ENCODE peak calls at places on chromosomes 11 and 22, in four cellular contexts. Z, Y, O and J are unnamed samples.

GRCh38 chr11:126348806-126349582 is 6.5 kb upstream of the ST3GAL4 start:
- DNase-seq in Y (no peak), Z (no peak), O (no peak), J (no peak)

GRCh38 chr11:74434528-74434927 is 32.8 kb downstream of the KCNE3 start:
- DNase-seq in O (no peak), Y (no peak), Z (no peak), J (no peak)

GRCh38 chr11:67054851-67055523 is 1.7 kb upstream of the RHOD start:
- DNase-seq in Y (no peak), Z (no peak), O (no peak), J (no peak)

GRCh38 chr22:39241632-39242388 is 3.0 kb downstream of the PDGFB start:
- DNase-seq in O (no peak), Y (no peak), Z (no peak), J (no peak)

GRCh38 chr11:17036666-17037658 is 22.7 kb upstream of the PLEKHA7 start:
- DNase-seq in O (no peak), Y (no peak), Z (no peak), J (no peak)

GRCh38 chr11:1642288-1643145 is 12.9 kb downstream of the KRTAP5-5 start:
- DNase-seq in Y (peak; percentile 42), Z (no peak), O (no peak), J (no peak)

GRCh38 chr11:2206291-2206690 is 34.7 kb upstream of the TH start:
- DNase-seq in O (no peak), Z (no peak), Y (peak; percentile 45), J (peak; percentile 60)

GRCh38 chr11:61963282-61964057 is 4.0 kb downstream of the FTH1 start:
- DNase-seq in Z (no peak), O (no peak), Y (peak; percentile 72), J (no peak)

GRCh38 chr22:38025514-38025913 is 31.7 kb upstream of the PICK1 start:
- DNase-seq in O (no peak), Z (no peak), Y (no peak), J (no peak)

GRCh38 chr11:128365044-128365443 is 222.3 kb downstream of the ETS1 start:
- DNase-seq in O (no peak), Y (no peak), Z (peak; percentile 52), J (no peak)

GRCh38 chr11:61054927-61055562 is 47.2 kb upstream of the CD5 start:
- DNase-seq in Y (peak; percentile 57), O (no peak), Z (no peak), J (peak; percentile 64)

GRCh38 chr11:125300791-125301218 is 136.3 kb downstream of the PKNOX2 start:
- DNase-seq in O (no peak), Z (peak; percentile 38), Y (no peak), J (no peak)

GRCh38 chr22:17581631-17582030 is 18.3 kb downstream of the SLC25A18 start:
- DNase-seq in O (no peak), Y (no peak), Z (no peak), J (no peak)

GRCh38 chr22:20528405-20528978 is 21.1 kb downstream of the MED15 start:
- DNase-seq in Z (no peak), O (no peak), Y (no peak), J (no peak)

GRCh38 chr11:73158356-73159051 is 16.4 kb upstream of the FCHSD2 start:
- DNase-seq in Y (peak; percentile 40), O (no peak), Z (peak; percentile 60), J (peak; percentile 46)

GRCh38 chr11:122850076-122850631 is 11.9 kb downstream of the CRTAM start:
- DNase-seq in Z (no peak), O (no peak), Y (no peak), J (no peak)

GRCh38 chr22:46296257-46297150 is at the start of gene GTSE1:
- DNase-seq in Y (peak; percentile 99), O (peak; percentile 87), Z (peak; percentile 92), J (peak; percentile 97)

GRCh38 chr22:46295277-46295971 is 1.2 kb upstream of the GTSE1 start:
- DNase-seq in Y (no peak), O (no peak), Z (no peak), J (no peak)

GRCh38 chr22:46297151-46297819 is 615 bp downstream of the GTSE1 start:
- DNase-seq in Y (no peak), O (no peak), Z (no peak), J (no peak)

GRCh38 chr22:46300491-46300890 is 3.8 kb downstream of the GTSE1 start:
- DNase-seq in O (no peak), Z (no peak), Y (no peak), J (no peak)

DNA sequence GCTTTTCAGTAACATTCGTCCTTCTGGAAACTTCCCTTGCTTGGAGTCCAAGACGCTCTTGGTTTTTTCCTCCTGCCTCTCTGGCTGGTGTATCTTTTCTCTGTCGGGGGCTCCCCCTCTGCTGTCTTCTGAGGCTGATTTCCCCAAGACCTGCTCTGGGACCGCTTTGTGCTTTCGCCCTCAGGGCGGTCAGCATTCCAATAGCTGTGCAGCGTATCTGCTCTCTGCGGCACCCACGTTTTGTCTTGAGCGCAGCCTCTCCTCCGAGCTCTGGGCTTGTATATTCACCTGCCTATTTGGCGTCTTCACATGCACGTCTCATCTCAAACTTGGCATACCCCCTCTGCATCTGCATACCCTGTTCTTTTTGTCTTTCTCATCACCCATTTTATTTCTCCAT is 2.4 kb downstream of the GTSE1 start:
- DNase-seq in O (no peak), Y (no peak), Z (no peak), J (no peak)
- H3K4me3 ChIP-seq in O (no peak overlapping the region), Y (no peak overlapping the region), Z (no peak overlapping the region), J (no peak overlapping the region)

GRCh38 chr11:70364745-70365535 is 33.4 kb upstream of the CTTN start:
- DNase-seq in Y (no peak), O (no peak), Z (no peak), J (no peak)

GRCh38 chr11:70371241-70371640 is 27.1 kb upstream of the CTTN start:
- DNase-seq in Y (no peak), O (no peak), Z (no peak), J (no peak)

GRCh38 chr11:70365536-70365912 is 32.8 kb upstream of the CTTN start:
- DNase-seq in Z (no peak), O (no peak), Y (no peak), J (no peak)

GRCh38 chr11:70364198-70364597 is 34.1 kb upstream of the CTTN start:
- DNase-seq in Y (no peak), Z (no peak), O (no peak), J (peak; percentile 22)

DNA sequence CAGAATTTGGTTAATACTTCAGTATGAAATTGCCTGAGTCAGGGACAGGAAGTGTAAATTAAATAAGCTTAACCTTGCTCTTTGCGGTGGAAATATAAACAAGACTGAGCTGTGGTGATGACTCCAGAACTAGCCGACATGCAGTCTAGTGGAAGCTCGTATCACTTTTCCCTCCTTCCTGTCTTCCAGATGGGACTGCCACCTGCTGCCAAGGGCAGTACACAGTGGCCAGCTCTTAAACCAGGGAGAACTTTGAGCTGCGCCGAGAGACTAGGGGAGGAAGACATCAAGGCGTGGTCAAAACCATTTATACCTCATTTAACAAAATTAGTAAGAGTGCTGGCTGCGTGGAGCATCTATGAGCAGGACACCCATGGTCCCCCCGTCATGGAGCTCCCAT is 31.3 kb upstream of the CTTN start:
- DNase-seq in Y (no peak), O (no peak), Z (peak; percentile 49), J (no peak)
- TF ChIP-seq CTCF in Y (no peak), O (no peak), Z (peak; percentile 26), J (no peak)

DNA sequence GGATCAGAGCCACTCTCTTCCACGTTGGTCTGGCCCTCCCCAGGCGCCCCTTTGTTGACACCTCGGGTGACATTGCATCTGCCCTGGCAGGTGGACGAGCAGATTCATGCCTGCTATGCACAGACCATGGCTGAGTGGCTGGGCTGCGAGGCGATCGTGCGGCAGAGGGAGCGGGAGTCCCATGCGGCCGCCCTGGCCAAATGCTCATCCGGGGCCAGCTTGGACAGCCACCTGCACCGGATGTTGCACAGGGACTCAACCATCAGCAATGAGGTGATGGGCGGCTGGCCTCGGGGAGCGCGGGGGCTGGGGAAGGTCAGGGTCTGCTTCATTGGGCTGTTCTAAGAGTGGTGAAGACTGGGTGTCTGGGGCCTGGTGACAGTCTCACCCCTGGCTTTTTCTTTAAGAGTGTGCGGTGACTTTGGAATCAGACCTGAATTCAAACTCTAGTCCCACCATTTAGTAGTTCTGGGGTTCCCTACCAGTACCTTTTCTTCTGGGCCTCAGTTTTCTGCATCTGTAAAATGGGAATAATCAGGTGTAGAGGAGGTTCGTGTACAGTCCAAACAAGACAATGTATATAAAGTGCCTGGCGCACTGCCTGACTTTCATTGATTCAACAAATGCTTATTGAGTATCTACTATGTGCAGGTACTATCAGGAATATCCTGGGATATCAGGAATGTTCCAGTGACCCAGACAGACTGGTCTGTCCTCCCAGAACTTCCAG is 53.0 kb downstream of the LHFPL7 start:
- DNase-seq in Y (no peak), O (no peak), Z (no peak), J (no peak)
- H3K27ac ChIP-seq in Y (peak overlapping the region; percentile 72), O (peak overlapping the region; percentile 93), Z (no peak overlapping the region), J (peak overlapping the region; percentile 81)

DNA sequence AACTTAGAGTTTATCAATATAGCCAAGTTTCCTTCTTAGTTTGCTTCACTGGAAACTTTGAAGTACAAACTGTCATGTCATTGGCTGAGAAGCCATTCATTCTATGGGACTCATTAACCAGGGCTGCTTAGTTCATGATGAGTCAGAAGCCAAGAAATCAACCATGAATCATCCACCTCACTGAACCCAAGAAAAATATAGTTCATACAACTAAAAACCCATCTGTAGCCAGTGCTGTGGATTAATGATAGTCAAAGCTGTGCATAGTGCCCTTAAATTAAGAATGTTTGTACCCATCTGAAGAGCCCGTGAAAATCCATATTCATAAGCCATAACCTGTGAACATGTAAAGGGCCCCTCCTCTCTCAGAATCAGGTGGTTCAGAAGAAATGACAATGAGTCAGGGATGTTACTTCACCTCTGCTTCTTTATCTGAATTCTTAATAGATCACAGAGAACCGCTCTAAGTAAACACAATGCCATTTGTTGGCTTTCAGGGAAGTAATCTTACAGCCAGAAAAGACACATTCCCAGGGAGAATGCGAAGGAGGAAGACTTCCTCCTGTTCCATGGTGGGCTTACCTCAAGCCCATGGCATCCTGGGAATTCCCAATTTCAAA is 25.4 kb downstream of the MMP20 start:
- DNase-seq in Y (no peak), O (peak; percentile 95), Z (peak; percentile 76), J (no peak)
- H3K4me3 ChIP-seq in Y (no peak overlapping the region), O (no peak overlapping the region), Z (no peak overlapping the region), J (no peak overlapping the region)